ENCODE peak calls at places on chromosomes 2 and 18, in six cellular contexts. M is A549, U is tibial nerve, B is BJ, D is cardiac fibroblast, I is stomach. G is an unnamed sample.

GRCh38 chr2:59874971-59875755 is 678.3 kb downstream of the BCL11A start:
- DNase-seq in U (no peak), I (no peak), M (no peak), B (no peak), D (no peak), G (no peak)

GRCh38 chr2:118832791-118833715 is 14.4 kb downstream of the EN1 start:
- DNase-seq in B (no peak), I (no peak), M (no peak), D (no peak), U (no peak), G (no peak)

GRCh38 chr18:22564036-22564435 is 146.3 kb upstream of the CTAGE1 start:
- DNase-seq in D (peak), B (no peak), U (no peak), M (no peak), I (no peak), G (peak)

GRCh38 chr18:26901020-26901419 is 35.5 kb upstream of the AQP4 start:
- DNase-seq in M (no peak), U (no peak), I (no peak), B (no peak), D (no peak), G (no peak)

GRCh38 chr18:26483633-26484032 is 64.7 kb downstream of the KCTD1 start:
- DNase-seq in D (no peak), U (no peak), I (no peak), M (no peak), B (no peak), G (no peak)

GRCh38 chr2:177265386-177265690 is 811 bp upstream of the NFE2L2 start:
- DNase-seq in M (no peak), B (no peak), D (no peak), U (peak), I (no peak), G (no peak)

GRCh38 chr2:29900971-29901633 is 20.3 kb downstream of the ALK start:
- DNase-seq in I (no peak), M (no peak), D (no peak), B (no peak), U (no peak), G (no peak)

GRCh38 chr2:222358876-222359275 is 60.1 kb upstream of the PAX3 start:
- DNase-seq in B (no peak), U (no peak), M (no peak), D (peak), I (no peak), G (no peak)

GRCh38 chr2:32647180-32647651 is 19.4 kb downstream of the TTC27 start:
- DNase-seq in I (no peak), M (no peak), D (peak), U (no peak), B (peak), G (no peak)

GRCh38 chr2:2837768-2838547 is 506.9 kb upstream of the MYT1L start:
- DNase-seq in D (no peak), B (no peak), U (no peak), M (no peak), I (peak), G (no peak)

GRCh38 chr2:25341753-25342371 is at the start of gene DNMT3A:
- DNase-seq in D (peak), I (peak), U (peak), B (no peak), M (no peak), G (no peak)

GRCh38 chr2:201883559-201883958 is 77.2 kb downstream of the CDK15 start:
- DNase-seq in B (no peak), D (no peak), I (no peak), M (no peak), U (no peak), G (no peak)

DNA sequence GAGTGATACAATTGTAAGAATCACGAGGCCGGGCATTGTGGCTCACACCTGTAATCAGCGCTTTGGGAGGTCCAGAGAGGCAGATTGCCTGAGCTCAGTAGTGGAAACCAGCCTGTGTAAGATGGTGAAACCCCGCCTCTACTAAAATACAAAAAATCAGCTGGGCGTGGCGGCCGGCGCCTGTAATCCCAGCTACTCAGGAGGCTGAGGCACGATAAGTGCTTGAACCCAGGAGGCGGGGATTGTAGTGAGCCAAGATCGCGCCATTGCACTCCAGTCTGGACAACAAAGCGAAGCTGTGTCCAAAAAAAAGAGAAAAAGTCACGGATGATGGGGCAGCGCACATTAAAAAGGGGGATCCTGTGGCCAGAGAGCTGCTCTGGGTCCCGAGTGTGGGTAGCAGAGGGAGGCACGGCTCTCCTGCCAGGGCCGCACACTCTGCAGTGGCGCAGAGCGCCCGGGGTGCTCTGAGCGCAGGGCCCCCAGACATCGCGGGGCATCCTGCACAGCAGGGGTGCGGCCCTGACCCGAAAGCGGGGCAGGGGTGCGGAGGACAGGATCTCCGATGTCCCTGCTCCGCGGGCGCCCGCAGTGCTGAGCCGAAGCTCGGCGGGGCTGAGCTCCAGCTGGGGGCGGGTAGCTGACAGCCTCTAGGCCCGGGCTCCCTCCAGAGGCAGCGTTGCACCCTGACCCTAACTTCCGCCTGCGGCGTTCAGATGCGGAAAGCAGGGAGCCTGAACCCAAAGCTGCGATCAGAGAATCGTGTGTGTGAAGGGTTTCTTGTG is 30.4 kb upstream of the RAB6D start:
- DNase-seq in U (no peak), B (no peak), I (no peak), D (peak), M (no peak), G (no peak)
- H3K4me3 ChIP-seq in U (no peak), B (peak), I (no peak), D (no peak), M (no peak), G (peak)

GRCh38 chr2:54455584-54456525 is at the start of gene SPTBN1:
- DNase-seq in B (peak), U (peak), I (peak), D (peak), M (peak), G (peak)

GRCh38 chr2:54457326-54458023 is 1.3 kb downstream of the SPTBN1 start:
- DNase-seq in I (peak), M (peak), D (no peak), B (no peak), U (no peak), G (no peak)

GRCh38 chr2:54454922-54455583 is 1.1 kb upstream of the SPTBN1 start:
- DNase-seq in U (no peak), I (no peak), M (no peak), B (no peak), D (no peak), G (no peak)

GRCh38 chr2:54456526-54457325 is 599 bp downstream of the SPTBN1 start:
- DNase-seq in U (no peak), D (peak), B (no peak), I (no peak), M (peak), G (no peak)

GRCh38 chr2:54454548-54454921 is 1.6 kb upstream of the SPTBN1 start:
- DNase-seq in B (no peak), M (no peak), D (no peak), I (no peak), U (no peak), G (no peak)
- TF ChIP-seq CTCF in B (no peak), M (peak), D (no peak), I (no peak), U (no peak), G (no peak)

GRCh38 chr2:120736955-120737801 is 1.5 kb downstream of the GLI2 start:
- DNase-seq in I (peak), D (peak), U (no peak), M (peak), B (peak), G (peak)

GRCh38 chr2:120736202-120736954 is 710 bp downstream of the GLI2 start:
- DNase-seq in I (peak), U (no peak), B (no peak), M (peak), D (peak), G (no peak)

GRCh38 chr2:120733238-120733942 is 2.3 kb upstream of the GLI2 start:
- DNase-seq in I (peak), U (no peak), M (no peak), B (no peak), D (no peak), G (no peak)

GRCh38 chr2:120735750-120736170 is at the start of gene GLI2:
- DNase-seq in U (no peak), I (peak), B (no peak), D (peak), M (peak), G (peak)

GRCh38 chr2:120734930-120735611 is 597 bp upstream of the GLI2 start:
- DNase-seq in M (no peak), B (no peak), D (peak), U (no peak), I (peak), G (no peak)
- H3K4me3 ChIP-seq in M (peak), B (peak), D (peak), U (peak), I (peak), G (peak)

GRCh38 chr2:219003979-219004378 is 10.8 kb upstream of the CRYBA2 start:
- DNase-seq in B (no peak), M (no peak), U (no peak), I (no peak), D (no peak), G (no peak)

GRCh38 chr2:219001577-219002394 is 8.6 kb upstream of the CRYBA2 start:
- DNase-seq in U (no peak), M (no peak), D (no peak), I (peak), B (no peak), G (no peak)

GRCh38 chr2:219001100-219001576 is 7.9 kb upstream of the CRYBA2 start:
- DNase-seq in M (no peak), I (no peak), D (no peak), U (no peak), B (no peak), G (no peak)

GRCh38 chr2:219003267-219003634 is 10.0 kb upstream of the CRYBA2 start:
- DNase-seq in I (no peak), M (no peak), D (no peak), B (no peak), U (no peak), G (no peak)

DNA sequence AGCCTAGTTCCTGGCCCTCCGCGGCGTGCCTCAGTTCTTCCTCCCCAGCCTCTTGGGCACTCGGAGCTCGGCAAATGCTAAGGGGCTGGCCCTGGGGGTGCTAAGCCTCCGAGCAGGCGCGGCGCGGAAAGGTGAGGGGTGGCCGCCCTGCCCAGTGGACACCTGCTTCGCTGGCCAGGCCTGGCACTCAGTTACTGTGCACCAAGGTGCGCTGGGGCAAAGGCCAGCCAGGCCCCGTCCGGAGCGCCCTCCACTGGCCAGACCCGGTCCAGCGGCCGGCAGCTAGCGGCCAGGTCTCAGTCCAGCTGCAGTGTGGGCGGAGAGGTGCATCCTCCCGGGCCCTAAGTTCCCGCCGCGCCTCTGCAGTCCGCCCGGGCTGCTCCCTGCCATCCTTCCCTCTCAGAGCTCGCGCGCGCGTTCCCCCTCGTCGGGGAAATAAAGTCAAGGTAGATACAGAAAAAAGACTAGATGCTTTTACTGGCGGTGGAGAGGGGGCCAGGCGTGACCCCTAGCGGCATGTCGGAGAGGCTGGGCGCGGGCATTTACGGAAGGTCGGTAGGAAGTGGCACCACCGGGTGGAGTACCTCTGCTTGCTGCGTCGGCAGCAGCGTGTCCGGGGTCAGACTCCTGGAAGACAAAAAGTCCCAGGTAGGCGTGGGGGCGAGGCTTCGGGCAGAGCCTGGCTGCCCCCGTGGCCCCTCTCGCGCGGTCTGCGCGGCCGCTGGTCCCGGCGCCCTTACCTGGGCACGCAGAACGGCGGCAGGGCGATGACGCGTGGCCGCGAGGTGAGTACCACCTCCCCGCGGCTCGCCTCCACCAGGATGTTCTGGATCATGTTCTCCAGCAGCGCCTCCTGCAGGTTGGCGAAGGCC is 9.4 kb upstream of the CRYBA2 start:
- DNase-seq in M (peak), B (no peak), D (peak), I (peak), U (no peak), G (no peak)
- TF ChIP-seq CTCF in M (peak), B (peak), D (peak), I (no peak), U (peak), G (peak)

G was measured in retinal pigment epithelial cell.